ENCODE peak calls at places on chromosomes 3 and 15, in four cellular contexts. U is cardiac muscle cell, X is brain microvascular endothelial cell, W is transverse colon. J is an unnamed sample.

GRCh38 chr15:57333487-57333886 is 42.8 kb upstream of the CGNL1 start:
- DNase-seq in U (peak; percentile 72), X (peak; percentile 34), W (no peak), J (no peak)

GRCh38 chr3:190173426-190173825 is 52.7 kb upstream of the P3H2 start:
- DNase-seq in U (no peak), X (no peak), W (no peak), J (no peak)

GRCh38 chr3:129063841-129064482 is 3.4 kb downstream of the GP9 start:
- DNase-seq in U (no peak), X (no peak), W (peak; percentile 69), J (no peak)

GRCh38 chr3:145191543-145191942 is 969.4 kb downstream of the PLOD2 start:
- DNase-seq in U (peak; percentile 29), X (peak; percentile 15), W (no peak), J (no peak)

GRCh38 chr3:194333212-194333980 is 17.7 kb downstream of the CPN2 start:
- DNase-seq in U (peak; percentile 89), X (peak; percentile 75), W (peak; percentile 89), J (no peak)

GRCh38 chr3:86996261-86996955 is 5.5 kb upstream of the VGLL3 start:
- DNase-seq in U (peak; percentile 79), X (peak; percentile 88), W (no peak), J (no peak)

GRCh38 chr3:14795996-14796395 is 22.8 kb upstream of the FGD5 start:
- DNase-seq in U (no peak), X (no peak), W (no peak), J (no peak)

GRCh38 chr3:182212479-182213076 is 500.9 kb downstream of the SOX2 start:
- DNase-seq in U (peak; percentile 22), X (peak; percentile 1), W (no peak), J (peak; percentile 96)

GRCh38 chr3:115784739-115785571 is 161.6 kb downstream of the GAP43 start:
- DNase-seq in U (no peak), X (peak; percentile 74), W (no peak), J (peak; percentile 76)

GRCh38 chr3:49703443-49703927 is 14.1 kb downstream of the RNF123 start:
- DNase-seq in U (peak; percentile 72), X (peak; percentile 54), W (peak; percentile 69), J (no peak)

GRCh38 chr3:188380252-188380651 is 226.3 kb downstream of the LPP start:
- DNase-seq in U (no peak), X (no peak), W (no peak), J (no peak)

GRCh38 chr3:18579659-18580058 is 154.5 kb upstream of the SATB1 start:
- DNase-seq in U (no peak), X (no peak), W (no peak), J (no peak)

GRCh38 chr3:184757010-184757651 is 45.3 kb upstream of the MAGEF1 start:
- DNase-seq in U (peak; percentile 96), X (peak; percentile 90), W (peak; percentile 62), J (no peak)

GRCh38 chr3:13783556-13783955 is 96.3 kb downstream of the WNT7A start:
- DNase-seq in U (no peak), X (no peak), W (no peak), J (no peak)

GRCh38 chr15:74227968-74228722 is 8.0 kb upstream of the CCDC33 start:
- DNase-seq in U (peak; percentile 81), X (no peak), W (peak; percentile 71), J (no peak)

GRCh38 chr3:101133638-101134037 is 140.4 kb upstream of the ABI3BP start:
- DNase-seq in U (no peak), X (no peak), W (no peak), J (no peak)

GRCh38 chr3:165895919-165896318 is 58.7 kb upstream of the BCHE start:
- DNase-seq in U (no peak), X (peak; percentile 9), W (no peak), J (no peak)

GRCh38 chr15:88649753-88650551 is 11.1 kb downstream of the ISG20 start:
- DNase-seq in U (no peak), X (no peak), W (no peak), J (no peak)

GRCh38 chr3:17759901-17760300 is 17.5 kb upstream of the TBC1D5 start:
- DNase-seq in U (no peak), X (no peak), W (no peak), J (no peak)

GRCh38 chr3:66816110-66816761 is 181.9 kb upstream of the KBTBD8 start:
- DNase-seq in U (peak; percentile 79), X (peak; percentile 43), W (no peak), J (no peak)

GRCh38 chr15:73926191-73927002 is at the start of gene LOXL1:
- DNase-seq in U (peak; percentile 93), X (peak; percentile 81), W (peak; percentile 63), J (no peak)

GRCh38 chr3:148389916-148390315 is 307.8 kb upstream of the AGTR1 start:
- DNase-seq in U (no peak), X (peak; percentile 3), W (no peak), J (no peak)

GRCh38 chr15:27480642-27481041 is 509.7 kb downstream of the GABRG3 start:
- DNase-seq in U (no peak), X (no peak), W (no peak), J (no peak)

GRCh38 chr15:72859757-72860145 is 76.2 kb upstream of the ADPGK start:
- DNase-seq in U (no peak), X (no peak), W (no peak), J (no peak)

GRCh38 chr15:38690737-38691332 is 126.2 kb upstream of the RASGRP1 start:
- DNase-seq in U (peak; percentile 85), X (peak; percentile 69), W (peak; percentile 76), J (no peak)

GRCh38 chr3:183513046-183513706 is 42.3 kb downstream of the KLHL6 start:
- DNase-seq in U (peak; percentile 12), X (no peak), W (peak; percentile 37), J (no peak)

GRCh38 chr3:53775834-53776251 is 70.4 kb downstream of the CHDH start:
- DNase-seq in U (no peak), X (no peak), W (no peak), J (no peak)

GRCh38 chr15:23869391-23869790 is 182.3 kb upstream of the NDN start:
- DNase-seq in U (peak; percentile 16), X (no peak), W (peak; percentile 37), J (no peak)

GRCh38 chr3:78941587-78941986 is 826.2 kb downstream of the ROBO1 start:
- DNase-seq in U (peak; percentile 69), X (peak; percentile 36), W (no peak), J (peak; percentile 88)

GRCh38 chr3:4980229-4981159 is 1.3 kb downstream of the BHLHE40 start:
- DNase-seq in U (peak; percentile 97), X (peak; percentile 86), W (peak; percentile 95), J (no peak)

GRCh38 chr3:64575211-64575844 is 112.5 kb downstream of the ADAMTS9 start:
- DNase-seq in U (peak; percentile 40), X (peak; percentile 25), W (no peak), J (no peak)

GRCh38 chr3:175288616-175289015 is 429.5 kb downstream of the NAALADL2 start:
- DNase-seq in U (peak; percentile 75), X (peak; percentile 28), W (no peak), J (no peak)

GRCh38 chr3:127050733-127051132 is 67.8 kb downstream of the PLXNA1 start:
- DNase-seq in U (no peak), X (no peak), W (no peak), J (no peak)

GRCh38 chr3:182436547-182436946 is 356.8 kb upstream of the ATP11B start:
- DNase-seq in U (no peak), X (no peak), W (no peak), J (peak; percentile 37)

GRCh38 chr15:79431636-79432344 is at the start of gene MINAR1:
- DNase-seq in U (peak; percentile 57), X (peak; percentile 40), W (no peak), J (no peak)

GRCh38 chr3:56795807-56796185 is 6.0 kb downstream of the ARHGEF3 start:
- DNase-seq in U (no peak), X (no peak), W (no peak), J (no peak)

GRCh38 chr15:39133201-39133600 is 447.7 kb upstream of the THBS1 start:
- DNase-seq in U (peak; percentile 94), X (peak; percentile 82), W (no peak), J (no peak)

GRCh38 chr15:57751177-57751800 is 44.8 kb downstream of the POLR2M start:
- DNase-seq in U (peak; percentile 69), X (peak; percentile 37), W (no peak), J (no peak)

GRCh38 chr3:107239703-107240102 is 137.5 kb upstream of the CCDC54 start:
- DNase-seq in U (no peak), X (no peak), W (no peak), J (no peak)
- H3K27ac ChIP-seq in U (no peak overlapping the region), X (no peak overlapping the region), W (no peak overlapping the region), J (no peak overlapping the region)

DNA sequence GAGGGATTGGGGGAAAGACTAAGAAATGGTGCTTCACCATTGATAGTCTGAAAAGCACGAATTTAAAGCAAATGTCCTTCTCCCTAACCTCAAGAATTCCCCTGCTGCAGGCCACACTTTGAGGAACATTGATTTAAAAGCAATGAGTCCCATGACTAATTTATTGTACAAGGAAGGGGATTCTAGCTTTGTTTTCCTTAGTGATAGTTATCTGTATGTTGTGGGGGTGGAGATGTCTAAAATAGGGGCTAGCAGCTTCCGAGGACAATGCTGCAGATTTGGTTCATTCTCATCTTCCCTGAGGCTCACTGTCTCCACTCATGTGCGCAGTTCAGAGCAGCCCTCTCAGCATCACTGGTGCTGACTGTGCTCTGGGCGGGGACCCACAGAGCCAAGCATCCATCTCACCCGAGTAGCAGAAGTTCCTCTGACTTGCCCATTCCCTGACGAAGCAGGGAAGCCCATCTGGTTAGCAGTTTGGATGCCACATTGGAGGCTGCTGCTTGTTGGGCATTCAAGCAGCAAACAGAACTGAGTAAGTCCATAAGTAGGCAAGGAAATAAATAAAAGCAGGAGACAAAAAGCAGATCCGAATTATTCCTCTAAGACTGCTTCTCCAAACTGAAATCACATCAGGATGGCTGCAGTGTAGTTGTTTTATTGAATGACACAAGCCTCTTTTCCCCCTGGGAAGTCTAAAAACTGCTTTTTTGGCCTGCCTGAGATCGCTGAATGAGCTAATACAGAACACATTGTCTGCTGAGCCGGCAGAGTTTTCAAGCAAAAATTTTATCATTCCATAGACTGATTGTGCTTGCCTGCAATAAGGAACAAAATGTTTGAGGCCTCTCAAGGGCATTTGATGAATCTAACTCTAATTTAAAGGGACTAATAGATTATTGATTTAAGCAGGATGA is 27.5 kb downstream of the RARB start:
- DNase-seq in U (peak; percentile 59), X (peak; percentile 86), W (no peak), J (no peak)
- H3K27ac ChIP-seq in U (peak overlapping the region; percentile 62), X (peak overlapping the region; percentile 74), W (peak overlapping the region; percentile 40), J (no peak overlapping the region)

GRCh38 chr15:63983071-63983711 is 63.1 kb downstream of the DAPK2 start:
- DNase-seq in U (no peak), X (no peak), W (no peak), J (no peak)

GRCh38 chr15:63982381-63982854 is 63.9 kb downstream of the DAPK2 start:
- DNase-seq in U (no peak), X (no peak), W (peak; percentile 2), J (no peak)

GRCh38 chr15:63985221-63986184 is 60.8 kb downstream of the DAPK2 start:
- DNase-seq in U (no peak), X (no peak), W (no peak), J (no peak)

GRCh38 chr15:63986185-63986680 is 60.1 kb downstream of the DAPK2 start:
- DNase-seq in U (no peak), X (no peak), W (no peak), J (no peak)

GRCh38 chr15:63984331-63984730 is 62.0 kb downstream of the DAPK2 start:
- DNase-seq in U (no peak), X (no peak), W (no peak), J (no peak)
- H3K27ac ChIP-seq in U (no peak overlapping the region), X (no peak overlapping the region), W (no peak overlapping the region), J (no peak overlapping the region)

GRCh38 chr3:172107403-172107802 is 68.0 kb downstream of the FNDC3B start:
- DNase-seq in U (no peak), X (no peak), W (peak; percentile 49), J (no peak)
- H3K27ac ChIP-seq in U (peak overlapping the region; percentile 60), X (no peak overlapping the region), W (peak overlapping the region; percentile 50), J (peak overlapping the region; percentile 22)